ENCODE peak calls at places on chromosomes 4 and X, in eight cellular contexts. One of them, this sample, is unnamed.
A peak's percentile ranks its signal among the peaks of the same experiment; 100 is the strongest.

GRCh38 chrX:154380153-154380552 is 1.1 kb downstream of the EMD start:
- DNase-seq in thoracic aorta: no peak
- DNase-seq in A673: no peak
- DNase-seq in esophagus muscularis mucosa: no peak
- DNase-seq in WERI-Rb-1: no peak
- DNase-seq in SK-N-SH: no peak
- DNase-seq in lung: no peak
- DNase-seq in upper lobe of right lung: peak; percentile 53
- DNase-seq in this sample: no peak

GRCh38 chr4:178577933-178578332 is 1135.7 kb upstream of the AGA start:
- DNase-seq in thoracic aorta: no peak
- DNase-seq in A673: peak; percentile 15
- DNase-seq in esophagus muscularis mucosa: no peak
- DNase-seq in WERI-Rb-1: peak; percentile 18
- DNase-seq in SK-N-SH: peak; percentile 12
- DNase-seq in lung: no peak
- DNase-seq in upper lobe of right lung: no peak
- DNase-seq in this sample: no peak

GRCh38 chr4:48588230-48588943 is 98.3 kb downstream of the ZAR1 start:
- DNase-seq in thoracic aorta: no peak
- DNase-seq in A673: no peak
- DNase-seq in esophagus muscularis mucosa: no peak
- DNase-seq in WERI-Rb-1: no peak
- DNase-seq in SK-N-SH: no peak
- DNase-seq in lung: no peak
- DNase-seq in upper lobe of right lung: no peak
- DNase-seq in this sample: no peak

GRCh38 chrX:3403748-3404147 is 57.3 kb upstream of the MXRA5 start:
- DNase-seq in thoracic aorta: no peak
- DNase-seq in A673: no peak
- DNase-seq in esophagus muscularis mucosa: no peak
- DNase-seq in WERI-Rb-1: no peak
- DNase-seq in SK-N-SH: no peak
- DNase-seq in lung: no peak
- DNase-seq in upper lobe of right lung: no peak
- DNase-seq in this sample: no peak

GRCh38 chr4:56803473-56803872 is 18.0 kb downstream of the SPINK2 start:
- DNase-seq in thoracic aorta: no peak
- DNase-seq in A673: peak; percentile 12
- DNase-seq in esophagus muscularis mucosa: no peak
- DNase-seq in WERI-Rb-1: no peak
- DNase-seq in SK-N-SH: no peak
- DNase-seq in lung: no peak
- DNase-seq in upper lobe of right lung: no peak
- DNase-seq in this sample: no peak

GRCh38 chr4:100895572-100896197 is 377.9 kb upstream of the EMCN start:
- DNase-seq in thoracic aorta: no peak
- DNase-seq in A673: no peak
- DNase-seq in esophagus muscularis mucosa: no peak
- DNase-seq in WERI-Rb-1: no peak
- DNase-seq in SK-N-SH: no peak
- DNase-seq in lung: no peak
- DNase-seq in upper lobe of right lung: no peak
- DNase-seq in this sample: no peak

GRCh38 chr4:163764569-163764968 is 270.1 kb downstream of the TMA16 start:
- DNase-seq in thoracic aorta: no peak
- DNase-seq in A673: no peak
- DNase-seq in esophagus muscularis mucosa: no peak
- DNase-seq in WERI-Rb-1: no peak
- DNase-seq in SK-N-SH: no peak
- DNase-seq in lung: no peak
- DNase-seq in upper lobe of right lung: no peak
- DNase-seq in this sample: no peak

GRCh38 chr4:176011523-176011922 is 54.1 kb upstream of the WDR17 start:
- DNase-seq in thoracic aorta: no peak
- DNase-seq in A673: no peak
- DNase-seq in esophagus muscularis mucosa: no peak
- DNase-seq in WERI-Rb-1: no peak
- DNase-seq in SK-N-SH: no peak
- DNase-seq in lung: no peak
- DNase-seq in upper lobe of right lung: no peak
- DNase-seq in this sample: no peak

GRCh38 chrX:154458954-154459829 is 1.1 kb downstream of the PLXNA3 start:
- DNase-seq in thoracic aorta: no peak
- DNase-seq in A673: peak; percentile 57
- DNase-seq in esophagus muscularis mucosa: no peak
- DNase-seq in WERI-Rb-1: peak; percentile 49
- DNase-seq in SK-N-SH: peak; percentile 70
- DNase-seq in lung: no peak
- DNase-seq in upper lobe of right lung: no peak
- DNase-seq in this sample: peak; percentile 42

GRCh38 chr4:40280586-40280985 is 54.5 kb upstream of the CHRNA9 start:
- DNase-seq in thoracic aorta: no peak
- DNase-seq in A673: no peak
- DNase-seq in esophagus muscularis mucosa: no peak
- DNase-seq in WERI-Rb-1: no peak
- DNase-seq in SK-N-SH: no peak
- DNase-seq in lung: no peak
- DNase-seq in upper lobe of right lung: no peak
- DNase-seq in this sample: no peak

GRCh38 chr4:153789741-153790651 is 1.1 kb upstream of the SFRP2 start:
- DNase-seq in thoracic aorta: no peak
- DNase-seq in A673: no peak
- DNase-seq in esophagus muscularis mucosa: no peak
- DNase-seq in WERI-Rb-1: no peak
- DNase-seq in SK-N-SH: peak; percentile 38
- DNase-seq in lung: no peak
- DNase-seq in upper lobe of right lung: no peak
- DNase-seq in this sample: no peak

GRCh38 chrX:96102997-96103396 is 581.6 kb upstream of the DIAPH2 start:
- DNase-seq in thoracic aorta: no peak
- DNase-seq in A673: no peak
- DNase-seq in esophagus muscularis mucosa: no peak
- DNase-seq in WERI-Rb-1: no peak
- DNase-seq in SK-N-SH: no peak
- DNase-seq in lung: no peak
- DNase-seq in upper lobe of right lung: no peak
- DNase-seq in this sample: peak; percentile 27

GRCh38 chrX:23515028-23515427 is 152.3 kb upstream of the PRDX4 start:
- DNase-seq in thoracic aorta: no peak
- DNase-seq in A673: no peak
- DNase-seq in esophagus muscularis mucosa: no peak
- DNase-seq in WERI-Rb-1: no peak
- DNase-seq in SK-N-SH: no peak
- DNase-seq in lung: no peak
- DNase-seq in upper lobe of right lung: no peak
- DNase-seq in this sample: no peak

GRCh38 chr4:52376107-52376704 is 282.9 kb downstream of the USP46 start:
- DNase-seq in thoracic aorta: no peak
- DNase-seq in A673: peak; percentile 50
- DNase-seq in esophagus muscularis mucosa: no peak
- DNase-seq in WERI-Rb-1: no peak
- DNase-seq in SK-N-SH: peak; percentile 41
- DNase-seq in lung: no peak
- DNase-seq in upper lobe of right lung: no peak
- DNase-seq in this sample: no peak

GRCh38 chrX:154083134-154083517 is 14.4 kb downstream of the MECP2 start:
- DNase-seq in thoracic aorta: no peak
- DNase-seq in A673: no peak
- DNase-seq in esophagus muscularis mucosa: no peak
- DNase-seq in WERI-Rb-1: no peak
- DNase-seq in SK-N-SH: no peak
- DNase-seq in lung: no peak
- DNase-seq in upper lobe of right lung: no peak
- DNase-seq in this sample: no peak

GRCh38 chr4:81131563-81131962 is 83.5 kb downstream of the PRKG2 start:
- DNase-seq in thoracic aorta: no peak
- DNase-seq in A673: no peak
- DNase-seq in esophagus muscularis mucosa: no peak
- DNase-seq in WERI-Rb-1: no peak
- DNase-seq in SK-N-SH: no peak
- DNase-seq in lung: no peak
- DNase-seq in upper lobe of right lung: no peak
- DNase-seq in this sample: no peak

GRCh38 chrX:54509401-54509800 is 13.4 kb upstream of the FGD1 start:
- DNase-seq in thoracic aorta: no peak
- DNase-seq in A673: peak; percentile 67
- DNase-seq in esophagus muscularis mucosa: no peak
- DNase-seq in WERI-Rb-1: no peak
- DNase-seq in SK-N-SH: no peak
- DNase-seq in lung: no peak
- DNase-seq in upper lobe of right lung: no peak
- DNase-seq in this sample: no peak

GRCh38 chr4:95087657-95088455 is 330.1 kb downstream of the BMPR1B start:
- DNase-seq in thoracic aorta: no peak
- DNase-seq in A673: peak; percentile 36
- DNase-seq in esophagus muscularis mucosa: no peak
- DNase-seq in WERI-Rb-1: no peak
- DNase-seq in SK-N-SH: peak; percentile 8
- DNase-seq in lung: no peak
- DNase-seq in upper lobe of right lung: no peak
- DNase-seq in this sample: no peak

GRCh38 chrX:78321809-78322208 is 5.6 kb downstream of the CYSLTR1 start:
- DNase-seq in thoracic aorta: no peak
- DNase-seq in A673: no peak
- DNase-seq in esophagus muscularis mucosa: no peak
- DNase-seq in WERI-Rb-1: no peak
- DNase-seq in SK-N-SH: no peak
- DNase-seq in lung: peak; percentile 52
- DNase-seq in upper lobe of right lung: no peak
- DNase-seq in this sample: peak; percentile 30

GRCh38 chrX:57674861-57675260 is 5.2 kb downstream of the NLRP2B start:
- DNase-seq in thoracic aorta: no peak
- DNase-seq in A673: no peak
- DNase-seq in esophagus muscularis mucosa: no peak
- DNase-seq in WERI-Rb-1: no peak
- DNase-seq in SK-N-SH: no peak
- DNase-seq in lung: no peak
- DNase-seq in upper lobe of right lung: no peak
- DNase-seq in this sample: no peak
- TF ChIP-seq CTCF in thoracic aorta: no peak
- TF ChIP-seq CTCF in A673: no peak
- TF ChIP-seq CTCF in esophagus muscularis mucosa: no peak
- TF ChIP-seq CTCF in WERI-Rb-1: no peak
- TF ChIP-seq CTCF in SK-N-SH: no peak
- TF ChIP-seq CTCF in lung: no peak
- TF ChIP-seq CTCF in upper lobe of right lung: no peak
- TF ChIP-seq CTCF in this sample: no peak

GRCh38 chr4:108049406-108049805 is 59.7 kb downstream of the HADH start:
- DNase-seq in thoracic aorta: no peak
- DNase-seq in A673: no peak
- DNase-seq in esophagus muscularis mucosa: no peak
- DNase-seq in WERI-Rb-1: no peak
- DNase-seq in SK-N-SH: no peak
- DNase-seq in lung: no peak
- DNase-seq in upper lobe of right lung: no peak
- DNase-seq in this sample: no peak
- H3K36me3 ChIP-seq in thoracic aorta: no peaks in the 10 kb centered on the region
- H3K36me3 ChIP-seq in A673: no peaks in the 10 kb centered on the region
- H3K36me3 ChIP-seq in esophagus muscularis mucosa: no peaks in the 10 kb centered on the region
- H3K36me3 ChIP-seq in WERI-Rb-1: no peaks in the 10 kb centered on the region
- H3K36me3 ChIP-seq in SK-N-SH: no peaks in the 10 kb centered on the region
- H3K36me3 ChIP-seq in lung: no peaks in the 10 kb centered on the region
- H3K36me3 ChIP-seq in upper lobe of right lung: no peaks in the 10 kb centered on the region
- H3K36me3 ChIP-seq in this sample: no peaks in the 10 kb centered on the region

DNA sequence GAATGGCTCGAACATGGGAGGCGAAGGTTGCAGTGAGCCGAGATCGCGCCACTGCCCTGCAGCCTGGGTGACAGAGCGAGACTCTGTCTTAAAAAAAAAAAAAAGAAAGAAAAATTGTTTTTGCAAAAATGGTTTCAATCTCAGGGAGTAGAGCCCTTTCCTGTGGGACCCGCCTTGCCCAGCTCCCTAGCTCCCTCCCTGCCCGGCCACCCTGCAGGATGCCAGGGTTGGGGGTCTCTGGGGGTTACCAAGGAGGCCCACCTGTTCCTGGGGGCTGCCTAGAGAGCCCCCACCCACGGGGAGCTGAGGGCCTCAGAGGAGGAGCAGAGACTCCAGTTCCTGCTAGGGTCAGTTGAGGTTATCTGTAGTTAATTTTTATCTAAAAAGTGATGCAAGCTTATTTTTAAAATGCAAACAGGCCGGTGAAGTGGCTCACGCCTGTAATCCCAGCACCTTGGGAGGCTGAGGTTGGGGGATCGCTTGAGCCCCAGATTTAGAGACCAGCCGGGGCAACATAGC is 18.7 kb upstream of the PLCXD1 start:
- DNase-seq in thoracic aorta: no peak
- DNase-seq in A673: no peak
- DNase-seq in esophagus muscularis mucosa: no peak
- DNase-seq in WERI-Rb-1: peak; percentile 6
- DNase-seq in SK-N-SH: no peak
- DNase-seq in lung: no peak
- DNase-seq in upper lobe of right lung: peak; percentile 65
- DNase-seq in this sample: peak; percentile 29
- H3K27ac ChIP-seq in thoracic aorta: no peak overlapping the region
- H3K27ac ChIP-seq in A673: no peak overlapping the region
- H3K27ac ChIP-seq in esophagus muscularis mucosa: no peak overlapping the region
- H3K27ac ChIP-seq in WERI-Rb-1: peak overlapping the region; percentile 81
- H3K27ac ChIP-seq in SK-N-SH: no peak overlapping the region
- H3K27ac ChIP-seq in lung: no peak overlapping the region
- H3K27ac ChIP-seq in upper lobe of right lung: no peak overlapping the region
- H3K27ac ChIP-seq in this sample: peak overlapping the region; percentile 87

GRCh38 chr4:82839624-82840023 is 41.0 kb upstream of the SCD5 start:
- DNase-seq in thoracic aorta: no peak
- DNase-seq in A673: no peak
- DNase-seq in esophagus muscularis mucosa: no peak
- DNase-seq in WERI-Rb-1: no peak
- DNase-seq in SK-N-SH: no peak
- DNase-seq in lung: no peak
- DNase-seq in upper lobe of right lung: no peak
- DNase-seq in this sample: no peak

GRCh38 chr4:82833696-82834313 is 35.2 kb upstream of the SCD5 start:
- DNase-seq in thoracic aorta: no peak
- DNase-seq in A673: no peak
- DNase-seq in esophagus muscularis mucosa: no peak
- DNase-seq in WERI-Rb-1: no peak
- DNase-seq in SK-N-SH: no peak
- DNase-seq in lung: no peak
- DNase-seq in upper lobe of right lung: no peak
- DNase-seq in this sample: no peak
- TF ChIP-seq CTCF in thoracic aorta: no peak
- TF ChIP-seq CTCF in A673: no peak
- TF ChIP-seq CTCF in esophagus muscularis mucosa: peak; percentile 20
- TF ChIP-seq CTCF in WERI-Rb-1: no peak
- TF ChIP-seq CTCF in SK-N-SH: peak; percentile 32
- TF ChIP-seq CTCF in lung: no peak
- TF ChIP-seq CTCF in upper lobe of right lung: no peak
- TF ChIP-seq CTCF in this sample: no peak

This sample was measured in stomach.